ENCODE peak calls at places on chromosomes 6 and 20, in five cellular contexts. One of them, this sample, is unnamed.

GRCh38 chr6:95431637-95432228 is 145.6 kb upstream of the MANEA start:
- DNase-seq in lung: no peak
- DNase-seq in SHP77 treated with DMSO at 0.1 percent for 48 hours: peak
- DNase-seq in hypothalamus: peak
- DNase-seq in OCI-LY7: peak
- DNase-seq in this sample: peak

GRCh38 chr20:23510000-23510590 is 19.2 kb downstream of the CST8 start:
- DNase-seq in lung: no peak
- DNase-seq in SHP77 treated with DMSO at 0.1 percent for 48 hours: no peak
- DNase-seq in hypothalamus: no peak
- DNase-seq in OCI-LY7: no peak
- DNase-seq in this sample: no peak

GRCh38 chr20:57724610-57725405 is 15.0 kb upstream of the PMEPA1 start:
- DNase-seq in lung: no peak
- DNase-seq in SHP77 treated with DMSO at 0.1 percent for 48 hours: no peak
- DNase-seq in hypothalamus: no peak
- DNase-seq in OCI-LY7: no peak
- DNase-seq in this sample: no peak

GRCh38 chr6:81485395-81485794 is 267.1 kb downstream of the TENT5A start:
- DNase-seq in lung: no peak
- DNase-seq in SHP77 treated with DMSO at 0.1 percent for 48 hours: no peak
- DNase-seq in hypothalamus: no peak
- DNase-seq in OCI-LY7: no peak
- DNase-seq in this sample: no peak

GRCh38 chr20:45019764-45020126 is 53.4 kb downstream of the STK4 start:
- DNase-seq in lung: no peak
- DNase-seq in SHP77 treated with DMSO at 0.1 percent for 48 hours: no peak
- DNase-seq in hypothalamus: no peak
- DNase-seq in OCI-LY7: no peak
- DNase-seq in this sample: no peak

GRCh38 chr20:56249244-56249955 is 868 bp downstream of the MC3R start:
- DNase-seq in lung: no peak
- DNase-seq in SHP77 treated with DMSO at 0.1 percent for 48 hours: peak
- DNase-seq in hypothalamus: no peak
- DNase-seq in OCI-LY7: peak
- DNase-seq in this sample: peak

GRCh38 chr6:70552974-70553373 is 13.8 kb upstream of the SDHAF4 start:
- DNase-seq in lung: no peak
- DNase-seq in SHP77 treated with DMSO at 0.1 percent for 48 hours: no peak
- DNase-seq in hypothalamus: no peak
- DNase-seq in OCI-LY7: no peak
- DNase-seq in this sample: no peak

GRCh38 chr6:43674921-43675320 is 12.7 kb downstream of the MRPS18A start:
- DNase-seq in lung: no peak
- DNase-seq in SHP77 treated with DMSO at 0.1 percent for 48 hours: no peak
- DNase-seq in hypothalamus: no peak
- DNase-seq in OCI-LY7: no peak
- DNase-seq in this sample: no peak

GRCh38 chr6:41036188-41036587 is 2.8 kb downstream of the UNC5CL start:
- DNase-seq in lung: no peak
- DNase-seq in SHP77 treated with DMSO at 0.1 percent for 48 hours: no peak
- DNase-seq in hypothalamus: no peak
- DNase-seq in OCI-LY7: no peak
- DNase-seq in this sample: no peak

GRCh38 chr6:116196841-116197240 is 57.0 kb downstream of the TSPYL4 start:
- DNase-seq in lung: no peak
- DNase-seq in SHP77 treated with DMSO at 0.1 percent for 48 hours: no peak
- DNase-seq in hypothalamus: no peak
- DNase-seq in OCI-LY7: no peak
- DNase-seq in this sample: no peak

GRCh38 chr20:60071965-60072364 is 113.7 kb downstream of the CDH26 start:
- DNase-seq in lung: no peak
- DNase-seq in SHP77 treated with DMSO at 0.1 percent for 48 hours: no peak
- DNase-seq in hypothalamus: no peak
- DNase-seq in OCI-LY7: no peak
- DNase-seq in this sample: no peak

GRCh38 chr6:309947-310346 is 17.7 kb downstream of the DUSP22 start:
- DNase-seq in lung: no peak
- DNase-seq in SHP77 treated with DMSO at 0.1 percent for 48 hours: no peak
- DNase-seq in hypothalamus: no peak
- DNase-seq in OCI-LY7: no peak
- DNase-seq in this sample: no peak

GRCh38 chr20:59584278-59584925 is 19.9 kb upstream of the PHACTR3 start:
- DNase-seq in lung: no peak
- DNase-seq in SHP77 treated with DMSO at 0.1 percent for 48 hours: no peak
- DNase-seq in hypothalamus: no peak
- DNase-seq in OCI-LY7: no peak
- DNase-seq in this sample: no peak

GRCh38 chr6:46690126-46690525 is 2.4 kb downstream of the TDRD6 start:
- DNase-seq in lung: no peak
- DNase-seq in SHP77 treated with DMSO at 0.1 percent for 48 hours: no peak
- DNase-seq in hypothalamus: no peak
- DNase-seq in OCI-LY7: no peak
- DNase-seq in this sample: no peak

This sample was measured in Karpas-422.